ENCODE peak calls at places on chromosomes 12 and 14, in seven cellular contexts. H is cardiac muscle cell, I is stomach, M is body of pancreas, Z is lower lobe of right lung, V is psoas muscle, X is sigmoid colon. J is an unnamed sample.
A peak's percentile ranks its signal among the peaks of the same experiment; 100 is the strongest.

GRCh38 chr12:28602760-28603638 is 412.7 kb downstream of the CCDC91 start:
- DNase-seq in H (peak; percentile 44), I (no peak), M (no peak), Z (no peak), V (no peak), X (no peak), J (peak; percentile 58)

GRCh38 chr14:87640553-87640952 is 352.4 kb downstream of the GALC start:
- DNase-seq in H (no peak), I (no peak), M (no peak), Z (no peak), V (no peak), X (no peak), J (no peak)

GRCh38 chr12:4819654-4820053 is 90.1 kb upstream of the KCNA1 start:
- DNase-seq in H (no peak), I (no peak), M (peak; percentile 10), Z (no peak), V (no peak), X (no peak), J (no peak)

GRCh38 chr12:109540526-109541411 is 32.5 kb downstream of the MMAB start:
- DNase-seq in H (no peak), I (no peak), M (no peak), Z (no peak), V (no peak), X (no peak), J (no peak)

GRCh38 chr12:121456551-121456950 is 56.6 kb downstream of the RNF34 start:
- DNase-seq in H (no peak), I (no peak), M (no peak), Z (no peak), V (no peak), X (no peak), J (no peak)

GRCh38 chr12:85725991-85726390 is 110.2 kb downstream of the RASSF9 start:
- DNase-seq in H (peak; percentile 20), I (no peak), M (no peak), Z (no peak), V (no peak), X (no peak), J (peak; percentile 7)

GRCh38 chr12:54258286-54258685 is 21.6 kb downstream of the CBX5 start:
- DNase-seq in H (peak; percentile 54), I (no peak), M (no peak), Z (no peak), V (no peak), X (no peak), J (peak; percentile 21)

GRCh38 chr14:21039585-21040369 is 2.4 kb upstream of the RNASE7 start:
- DNase-seq in H (peak; percentile 86), I (peak; percentile 49), M (peak; percentile 82), Z (no peak), V (peak; percentile 70), X (peak; percentile 81), J (peak; percentile 74)

GRCh38 chr14:53365516-53366130 is 212.5 kb upstream of the DDHD1 start:
- DNase-seq in H (peak; percentile 40), I (no peak), M (no peak), Z (no peak), V (no peak), X (no peak), J (peak; percentile 17)

GRCh38 chr12:108098374-108098773 is 30.7 kb upstream of the WSCD2 start:
- DNase-seq in H (no peak), I (no peak), M (no peak), Z (no peak), V (no peak), X (no peak), J (no peak)

GRCh38 chr12:3770891-3771290 is 18.0 kb upstream of the CRACR2A start:
- DNase-seq in H (peak; percentile 55), I (no peak), M (no peak), Z (no peak), V (no peak), X (no peak), J (peak; percentile 77)

GRCh38 chr14:37584211-37585100 is 10.6 kb downstream of the FOXA1 start:
- DNase-seq in H (no peak), I (peak; percentile 61), M (no peak), Z (no peak), V (no peak), X (no peak), J (no peak)

GRCh38 chr12:46266382-46266791 is 2.5 kb downstream of the SLC38A1 start:
- DNase-seq in H (peak; percentile 53), I (no peak), M (no peak), Z (no peak), V (no peak), X (no peak), J (peak; percentile 76)

GRCh38 chr14:67650161-67650560 is 24.3 kb downstream of the VTI1B start:
- DNase-seq in H (no peak), I (no peak), M (no peak), Z (no peak), V (no peak), X (no peak), J (no peak)

GRCh38 chr12:57047981-57048380 is 1.9 kb downstream of the MYO1A start:
- DNase-seq in H (no peak), I (no peak), M (no peak), Z (no peak), V (no peak), X (no peak), J (peak; percentile 27)

GRCh38 chr14:65211341-65211987 is 109.1 kb upstream of the MAX start:
- DNase-seq in H (peak; percentile 78), I (no peak), M (no peak), Z (no peak), V (no peak), X (no peak), J (peak; percentile 61)

GRCh38 chr12:40105515-40106201 is at the start of gene SLC2A13:
- DNase-seq in H (peak; percentile 79), I (peak; percentile 82), M (peak; percentile 79), Z (peak; percentile 82), V (peak; percentile 86), X (peak; percentile 86), J (peak; percentile 69)
- TF ChIP-seq CTCF in H (no peak), I (no peak), M (no peak), Z (no peak), V (no peak), X (no peak), J (no peak)

GRCh38 chr14:29421156-29421728 is 506.4 kb downstream of the PRKD1 start:
- DNase-seq in H (no peak), I (no peak), M (no peak), Z (no peak), V (no peak), X (no peak), J (no peak)

DNA sequence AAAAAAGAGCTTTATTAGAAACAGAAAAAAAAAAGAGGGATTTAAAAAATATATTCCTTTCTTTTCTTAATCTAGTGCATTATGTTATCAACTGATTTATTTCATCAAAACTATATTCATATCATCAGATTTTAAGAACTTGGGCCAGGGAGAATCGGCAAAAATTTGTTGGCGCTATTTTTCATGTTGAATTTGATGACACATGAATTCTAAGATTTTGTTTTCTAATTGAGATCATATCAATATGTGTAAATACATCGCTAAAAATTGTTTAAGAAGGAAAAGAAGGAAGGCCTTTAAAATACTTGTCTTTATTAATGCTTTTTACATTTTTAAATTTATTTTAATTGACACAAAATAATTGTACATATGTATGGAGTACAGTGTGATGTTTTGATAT is 501.6 kb downstream of the PRKD1 start:
- DNase-seq in H (no peak), I (no peak), M (no peak), Z (no peak), V (no peak), X (no peak), J (no peak)
- H3K4me3 ChIP-seq in H (no peak overlapping the region), I (no peak overlapping the region), M (no peak overlapping the region), Z (no peak overlapping the region), V (no peak overlapping the region), X (no peak overlapping the region), J (no peak overlapping the region)

DNA sequence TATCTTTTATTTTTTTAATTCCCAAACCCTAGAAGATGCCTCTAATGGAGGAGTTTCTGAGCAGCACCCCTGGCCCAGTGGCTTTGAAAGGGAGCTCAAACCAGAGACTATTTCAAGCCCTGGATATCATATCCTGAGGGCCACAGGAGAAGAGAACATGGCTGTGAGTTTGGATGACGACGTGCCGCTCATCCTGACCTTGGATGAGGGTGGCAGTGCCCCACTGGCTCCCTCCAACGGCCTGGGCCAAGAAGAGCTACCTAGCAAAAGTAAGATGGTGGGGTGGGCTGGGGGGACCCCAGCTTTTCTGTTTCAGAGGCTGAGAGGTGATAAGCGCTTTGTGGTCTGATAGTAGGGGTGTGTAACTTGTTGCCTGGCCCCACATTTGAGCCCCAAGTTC is 5.4 kb downstream of the TPCN1 start:
- DNase-seq in H (no peak), I (no peak), M (no peak), Z (no peak), V (peak; percentile 74), X (no peak), J (no peak)
- TF ChIP-seq CTCF in H (no peak), I (no peak), M (no peak), Z (no peak), V (peak; percentile 11), X (no peak), J (no peak)

DNA sequence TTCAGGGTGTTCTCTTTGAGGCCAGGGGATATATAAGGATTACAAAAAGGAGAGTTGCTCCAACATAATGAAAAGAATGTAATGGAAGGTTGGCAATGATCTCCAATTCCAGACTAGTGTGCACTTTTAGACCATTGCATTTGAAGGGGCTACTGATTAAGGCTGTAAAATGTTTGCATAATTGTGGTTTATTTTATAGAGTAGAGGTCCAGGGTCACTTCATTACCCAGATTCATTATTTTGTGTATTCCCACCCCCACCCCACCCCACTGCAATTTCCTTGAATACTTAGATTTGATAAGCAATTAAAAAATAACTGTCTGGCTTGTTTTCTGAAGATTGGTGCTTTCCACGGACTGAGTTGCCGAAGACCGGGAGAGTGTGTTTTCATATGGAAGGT is 94.8 kb downstream of the TMEM30B start:
- DNase-seq in H (no peak), I (no peak), M (no peak), Z (no peak), V (no peak), X (no peak), J (no peak)
- H3K4me3 ChIP-seq in H (no peak overlapping the region), I (no peak overlapping the region), M (no peak overlapping the region), Z (no peak overlapping the region), V (no peak overlapping the region), X (no peak overlapping the region), J (no peak overlapping the region)